ENCODE peak calls at places on chromosome 14, in ten cellular contexts. K, N, F, O, W, L, Y, I, S and M are unnamed samples.

GRCh38 chr14:102155150-102155549 is 15.5 kb downstream of the WDR20 start:
- DNase-seq in Y (no peak), L (peak; percentile 21), I (no peak), K (no peak), N (no peak), S (no peak), O (no peak), F (no peak), W (peak; percentile 37), M (peak; percentile 39)

GRCh38 chr14:25039933-25040332 is 10.0 kb downstream of the STXBP6 start:
- DNase-seq in L (no peak), Y (no peak), S (no peak), I (no peak), N (no peak), W (no peak), F (no peak), O (no peak), K (no peak), M (peak; percentile 32)

GRCh38 chr14:71702799-71703198 is 229.4 kb upstream of the RGS6 start:
- DNase-seq in K (no peak), S (no peak), O (no peak), F (no peak), I (no peak), N (no peak), L (no peak), W (no peak), Y (no peak), M (no peak)

GRCh38 chr14:101927859-101928258 is 36.5 kb upstream of the DYNC1H1 start:
- DNase-seq in Y (peak; percentile 95), F (peak; percentile 75), S (no peak), N (no peak), L (peak; percentile 89), O (no peak), K (no peak), W (peak; percentile 98), I (no peak), M (no peak)

GRCh38 chr14:95018845-95019244 is 138.5 kb downstream of the DICER1 start:
- DNase-seq in W (peak; percentile 56), L (no peak), K (no peak), N (no peak), I (no peak), O (no peak), S (no peak), F (no peak), Y (no peak), M (no peak)

GRCh38 chr14:100230361-100230760 is 8.6 kb upstream of the YY1 start:
- DNase-seq in S (no peak), K (no peak), I (no peak), Y (no peak), N (no peak), F (no peak), O (no peak), L (no peak), W (no peak), M (peak; percentile 68)

GRCh38 chr14:56125772-56126411 is 7.7 kb downstream of the PELI2 start:
- DNase-seq in N (no peak), I (no peak), K (no peak), S (no peak), O (no peak), Y (no peak), W (no peak), F (no peak), L (no peak), M (no peak)

GRCh38 chr14:87076146-87076545 is 916.8 kb downstream of the GALC start:
- DNase-seq in W (no peak), O (no peak), F (no peak), Y (no peak), I (no peak), N (no peak), K (no peak), S (no peak), L (no peak), M (no peak)

GRCh38 chr14:61514006-61514830 is 181.1 kb upstream of the HIF1A start:
- DNase-seq in S (no peak), K (no peak), I (no peak), Y (no peak), W (peak; percentile 54), L (no peak), F (no peak), O (no peak), N (no peak), M (no peak)

GRCh38 chr14:98182385-98183055 is 1089.5 kb downstream of the BCL11B start:
- DNase-seq in O (no peak), Y (no peak), S (no peak), I (no peak), N (no peak), K (no peak), W (no peak), L (no peak), F (no peak), M (no peak)

GRCh38 chr14:44640416-44640815 is 133.3 kb upstream of the FSCB start:
- DNase-seq in Y (no peak), L (no peak), F (no peak), S (no peak), I (no peak), W (no peak), N (no peak), K (no peak), O (no peak), M (no peak)

GRCh38 chr14:33432407-33433023 is 493.8 kb downstream of the NPAS3 start:
- DNase-seq in O (peak; percentile 3), F (peak; percentile 32), K (peak; percentile 54), S (no peak), I (no peak), N (no peak), W (peak; percentile 54), Y (no peak), L (peak; percentile 51), M (no peak)